ENCODE peak calls at places on chromosome 7, in eight cellular contexts. K, J, Q, P, F, Y, D and E are unnamed samples.

GRCh38 chr7:119783799-119784198 is 489.2 kb upstream of the KCND2 start:
- DNase-seq in P (peak; percentile 24), D (peak; percentile 36), K (peak; percentile 26), F (no peak), Y (peak; percentile 5), Q (no peak), J (no peak), E (no peak)

GRCh38 chr7:84372155-84372621 is 177.6 kb upstream of the SEMA3A start:
- DNase-seq in J (no peak), Q (no peak), P (no peak), F (no peak), D (peak; percentile 83), K (peak; percentile 96), Y (no peak), E (peak; percentile 57)

GRCh38 chr7:80772347-80773101 is 134.1 kb downstream of the CD36 start:
- DNase-seq in P (no peak), K (no peak), J (no peak), Y (no peak), F (no peak), Q (no peak), D (no peak), E (no peak)

GRCh38 chr7:107505997-107506682 is 36.3 kb downstream of the GPR22 start:
- DNase-seq in K (no peak), Q (no peak), Y (no peak), F (no peak), D (no peak), P (no peak), J (no peak), E (peak; percentile 62)

GRCh38 chr7:74284781-74285259 is 4.4 kb upstream of the CLIP2 start:
- DNase-seq in Q (no peak), Y (no peak), K (no peak), D (no peak), F (no peak), P (no peak), J (no peak), E (no peak)

GRCh38 chr7:102471791-102472125 is 7.0 kb downstream of the POLR2J start:
- DNase-seq in D (no peak), P (peak; percentile 24), Y (peak; percentile 5), Q (no peak), K (no peak), F (peak; percentile 68), J (no peak), E (no peak)

GRCh38 chr7:36526720-36527548 is 137.3 kb downstream of the ANLN start:
- DNase-seq in Y (no peak), K (peak; percentile 75), D (peak; percentile 38), J (no peak), P (no peak), F (no peak), Q (no peak), E (peak; percentile 63)

GRCh38 chr7:66043681-66044497 is 31.7 kb upstream of the ASL start:
- DNase-seq in F (peak; percentile 87), D (peak; percentile 8), P (peak; percentile 68), K (peak; percentile 73), Y (peak; percentile 64), J (no peak), Q (no peak), E (no peak)

GRCh38 chr7:106542550-106543220 is 118.3 kb downstream of the CCDC71L start:
- DNase-seq in J (no peak), D (peak; percentile 90), Q (peak; percentile 32), K (peak; percentile 90), P (no peak), Y (no peak), F (no peak), E (no peak)

GRCh38 chr7:26472971-26473370 is 181.3 kb downstream of the SNX10 start:
- DNase-seq in P (no peak), D (no peak), Y (no peak), K (no peak), J (no peak), Q (no peak), F (no peak), E (no peak)

DNA sequence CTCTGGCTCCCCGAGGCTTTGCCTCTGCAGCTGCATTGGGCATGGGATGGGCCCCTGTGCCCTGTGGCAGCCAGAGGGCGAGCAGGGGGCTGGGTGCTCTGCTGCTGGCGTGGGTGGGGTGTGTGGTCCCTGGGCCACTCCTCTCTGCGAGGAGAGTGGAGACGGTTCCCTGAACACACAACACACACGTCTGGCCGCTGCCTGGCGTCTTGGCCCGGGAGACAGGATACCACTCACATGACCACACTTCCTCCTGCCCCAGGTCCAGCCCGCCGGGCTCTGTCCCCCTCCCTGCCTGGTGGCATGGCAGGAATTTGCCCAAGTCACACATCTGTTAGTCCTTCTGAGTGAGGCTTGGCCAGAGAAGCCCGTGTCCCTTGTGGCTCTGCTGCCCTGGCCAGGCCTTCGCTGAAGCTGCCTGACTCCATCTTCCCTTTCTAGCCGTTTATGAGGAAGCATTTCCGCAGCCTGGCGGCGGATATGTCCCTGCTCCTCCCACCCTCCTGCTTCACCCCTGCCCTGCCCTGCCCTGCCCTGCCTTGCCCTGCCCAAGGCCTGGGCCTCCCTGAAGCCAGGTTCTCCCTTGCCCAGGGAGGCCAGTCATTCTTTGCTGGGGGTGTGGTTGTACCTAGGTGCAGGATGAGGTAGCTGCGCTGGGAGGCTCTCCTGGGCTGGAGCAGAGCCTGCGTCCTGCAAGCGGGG is 3.0 kb downstream of the BRI3 start:
- DNase-seq in P (peak; percentile 95), J (no peak), D (peak; percentile 39), Q (no peak), K (peak; percentile 90), F (peak; percentile 92), Y (peak; percentile 78), E (no peak)
- H3K27ac ChIP-seq in P (peak overlapping the region; percentile 20), J (no peak overlapping the region), D (peak overlapping the region; percentile 88), Q (peak overlapping the region; percentile 47), K (peak overlapping the region; percentile 89), F (peak overlapping the region; percentile 96), Y (peak overlapping the region; percentile 91), E (peak overlapping the region; percentile 93)

GRCh38 chr7:101112233-101112632 is 14.7 kb upstream of the SERPINE1 start:
- DNase-seq in K (no peak), J (no peak), P (no peak), Q (no peak), D (peak; percentile 91), Y (peak; percentile 85), F (no peak), E (no peak)

GRCh38 chr7:101114492-101114891 is 12.4 kb upstream of the SERPINE1 start:
- DNase-seq in K (peak; percentile 78), Y (no peak), P (no peak), F (no peak), Q (no peak), J (no peak), D (no peak), E (no peak)

GRCh38 chr7:101115215-101115614 is 11.7 kb upstream of the SERPINE1 start:
- DNase-seq in K (no peak), Y (no peak), D (no peak), Q (no peak), F (no peak), P (no peak), J (no peak), E (no peak)

GRCh38 chr7:101111261-101111660 is 15.6 kb upstream of the SERPINE1 start:
- DNase-seq in F (no peak), J (no peak), P (no peak), D (no peak), Y (no peak), Q (no peak), K (no peak), E (no peak)

GRCh38 chr7:101113860-101114259 is 13.0 kb upstream of the SERPINE1 start:
- DNase-seq in Y (no peak), P (no peak), F (no peak), Q (no peak), J (no peak), K (no peak), D (no peak), E (no peak)
- H3K27ac ChIP-seq in Y (no peak overlapping the region), P (no peak overlapping the region), F (no peak overlapping the region), Q (no peak overlapping the region), J (no peak overlapping the region), K (peak overlapping the region; percentile 88), D (peak overlapping the region; percentile 1), E (peak overlapping the region; percentile 40)

DNA sequence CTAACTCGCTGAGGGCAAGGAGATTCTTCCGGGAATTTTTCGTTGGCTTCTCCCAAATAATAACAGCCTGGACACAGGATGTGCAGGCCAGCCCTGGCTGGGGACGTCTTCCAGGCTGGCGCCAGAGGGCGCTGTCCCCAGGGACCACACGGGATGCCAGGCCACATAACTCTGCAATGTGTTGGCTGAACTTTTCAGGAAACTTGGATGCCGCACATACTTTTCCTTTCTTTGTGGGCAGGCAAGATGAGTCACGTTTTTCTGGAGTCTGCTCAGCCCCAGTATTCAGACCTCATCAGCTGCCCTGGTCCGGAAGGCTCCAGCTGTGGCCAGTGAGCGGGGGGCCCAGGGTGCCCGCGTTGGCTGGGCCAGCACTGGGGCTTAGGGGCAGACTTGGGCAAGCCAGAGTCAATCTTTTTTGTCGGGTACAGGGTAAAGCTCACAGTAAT is 122.7 kb downstream of the PRKAG2 start:
- DNase-seq in K (peak; percentile 99), P (peak; percentile 90), Y (peak; percentile 80), D (peak; percentile 99), J (no peak), F (peak; percentile 86), Q (no peak), E (peak; percentile 82)
- H3K27ac ChIP-seq in K (peak overlapping the region; percentile 59), P (peak overlapping the region; percentile 75), Y (peak overlapping the region; percentile 73), D (peak overlapping the region; percentile 78), J (no peak overlapping the region), F (peak overlapping the region; percentile 73), Q (no peak overlapping the region), E (peak overlapping the region; percentile 53)

GRCh38 chr7:134785842-134786241 is 6.4 kb downstream of the CALD1 start:
- DNase-seq in D (no peak), K (no peak), P (no peak), J (no peak), Q (no peak), Y (no peak), F (no peak), E (no peak)

GRCh38 chr7:134787064-134787463 is 7.6 kb downstream of the CALD1 start:
- DNase-seq in J (no peak), D (no peak), Q (no peak), K (peak; percentile 38), Y (no peak), P (no peak), F (no peak), E (no peak)

GRCh38 chr7:134782121-134782623 is 2.7 kb downstream of the CALD1 start:
- DNase-seq in J (no peak), K (peak; percentile 64), Q (no peak), P (no peak), F (no peak), D (no peak), Y (no peak), E (no peak)

GRCh38 chr7:134783294-134784069 is 4.0 kb downstream of the CALD1 start:
- DNase-seq in J (no peak), F (no peak), Y (no peak), Q (no peak), D (no peak), P (no peak), K (no peak), E (no peak)

DNA sequence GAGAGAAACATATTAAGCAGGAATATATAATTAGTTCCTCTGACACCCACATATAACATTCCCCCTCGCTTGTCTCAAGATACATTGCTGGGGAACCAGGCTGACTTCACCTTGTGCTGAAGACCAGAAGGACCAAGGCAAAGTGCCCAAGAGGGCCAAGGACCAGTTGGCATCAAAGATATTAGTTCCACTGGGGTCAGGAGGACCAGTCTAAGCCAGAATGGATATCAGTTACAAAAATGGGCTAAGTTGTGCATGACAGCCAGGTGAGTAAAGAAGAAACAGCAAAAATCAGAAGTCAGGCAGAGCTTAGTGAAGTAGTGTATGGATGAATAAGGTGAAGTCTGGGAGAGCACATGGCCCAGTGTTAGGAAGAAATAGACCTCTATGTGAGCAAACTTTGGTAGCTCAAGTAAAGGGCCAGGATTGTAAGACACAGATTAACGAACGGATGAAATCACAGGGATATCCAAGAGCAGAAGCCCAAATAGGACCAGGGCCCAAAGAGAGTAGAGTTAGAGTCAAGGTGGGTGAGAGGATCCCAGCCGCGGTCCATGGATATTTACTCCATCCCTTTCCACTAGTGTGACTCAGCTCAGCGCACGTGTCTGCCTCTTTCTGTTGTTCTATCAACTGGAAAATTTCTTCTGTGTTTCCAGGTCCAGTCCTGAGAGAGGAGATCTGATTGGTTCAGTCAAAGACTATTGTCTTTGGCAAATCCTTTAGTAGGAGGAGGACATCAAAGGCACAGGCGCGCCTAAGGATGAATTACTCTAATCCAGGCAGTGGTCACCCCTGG is 5.0 kb downstream of the CALD1 start:
- DNase-seq in J (no peak), K (no peak), D (no peak), F (no peak), Q (no peak), P (no peak), Y (no peak), E (no peak)
- H3K27ac ChIP-seq in J (no peak overlapping the region), K (no peak overlapping the region), D (no peak overlapping the region), F (no peak overlapping the region), Q (no peak overlapping the region), P (peak overlapping the region; percentile 42), Y (no peak overlapping the region), E (no peak overlapping the region)